ENCODE peak calls at places on chromosomes 7 and 10, in six cellular contexts. One of them, this sample, is unnamed.

GRCh38 chr10:61410353-61410752 is 42.8 kb downstream of the TMEM26 start:
- DNase-seq in HepG2: no peak
- DNase-seq in HCT116: no peak
- DNase-seq in K562: no peak
- DNase-seq in H1: no peak
- DNase-seq in GM12878: no peak
- DNase-seq in this sample: no peak

GRCh38 chr10:3102721-3103410 is 35.5 kb downstream of the PFKP start:
- DNase-seq in HepG2: peak
- DNase-seq in HCT116: no peak
- DNase-seq in K562: no peak
- DNase-seq in H1: no peak
- DNase-seq in GM12878: no peak
- DNase-seq in this sample: no peak

GRCh38 chr10:61836233-61836887 is 65.1 kb upstream of the ARID5B start:
- DNase-seq in HepG2: no peak
- DNase-seq in HCT116: no peak
- DNase-seq in K562: no peak
- DNase-seq in H1: no peak
- DNase-seq in GM12878: no peak
- DNase-seq in this sample: no peak

GRCh38 chr7:43647772-43648643 is 65.1 kb downstream of the STK17A start:
- DNase-seq in HepG2: peak
- DNase-seq in HCT116: peak
- DNase-seq in K562: no peak
- DNase-seq in H1: no peak
- DNase-seq in GM12878: peak
- DNase-seq in this sample: peak

GRCh38 chr10:110863956-110864355 is 7.8 kb upstream of the PDCD4 start:
- DNase-seq in HepG2: no peak
- DNase-seq in HCT116: no peak
- DNase-seq in K562: no peak
- DNase-seq in H1: no peak
- DNase-seq in GM12878: no peak
- DNase-seq in this sample: no peak

GRCh38 chr7:116441534-116441933 is 58.0 kb upstream of the CAV2 start:
- DNase-seq in HepG2: no peak
- DNase-seq in HCT116: no peak
- DNase-seq in K562: no peak
- DNase-seq in H1: no peak
- DNase-seq in GM12878: no peak
- DNase-seq in this sample: no peak

GRCh38 chr7:74604326-74605020 is 53.0 kb upstream of the GTF2I start:
- DNase-seq in HepG2: no peak
- DNase-seq in HCT116: no peak
- DNase-seq in K562: no peak
- DNase-seq in H1: no peak
- DNase-seq in GM12878: no peak
- DNase-seq in this sample: no peak

GRCh38 chr7:16739863-16740622 is 13.5 kb upstream of the TSPAN13 start:
- DNase-seq in HepG2: no peak
- DNase-seq in HCT116: peak
- DNase-seq in K562: peak
- DNase-seq in H1: no peak
- DNase-seq in GM12878: no peak
- DNase-seq in this sample: no peak

GRCh38 chr7:2812119-2812487 is 32.0 kb downstream of the GNA12 start:
- DNase-seq in HepG2: no peak
- DNase-seq in HCT116: no peak
- DNase-seq in K562: no peak
- DNase-seq in H1: no peak
- DNase-seq in GM12878: no peak
- DNase-seq in this sample: no peak

GRCh38 chr10:68106656-68107055 is 2.6 kb upstream of the MYPN start:
- DNase-seq in HepG2: no peak
- DNase-seq in HCT116: no peak
- DNase-seq in K562: no peak
- DNase-seq in H1: no peak
- DNase-seq in GM12878: no peak
- DNase-seq in this sample: no peak

GRCh38 chr10:89280501-89280900 is 21.3 kb upstream of the IFIT2 start:
- DNase-seq in HepG2: no peak
- DNase-seq in HCT116: no peak
- DNase-seq in K562: no peak
- DNase-seq in H1: no peak
- DNase-seq in GM12878: no peak
- DNase-seq in this sample: no peak

GRCh38 chr7:143284591-143285453 is at the start of gene TMEM139:
- DNase-seq in HepG2: peak
- DNase-seq in HCT116: no peak
- DNase-seq in K562: peak
- DNase-seq in H1: no peak
- DNase-seq in GM12878: no peak
- DNase-seq in this sample: peak

GRCh38 chr7:132655071-132655761 is 78.9 kb upstream of the PLXNA4 start:
- DNase-seq in HepG2: no peak
- DNase-seq in HCT116: no peak
- DNase-seq in K562: no peak
- DNase-seq in H1: no peak
- DNase-seq in GM12878: no peak
- DNase-seq in this sample: no peak

GRCh38 chr7:522071-522937 is 2.7 kb upstream of the PDGFA start:
- DNase-seq in HepG2: no peak
- DNase-seq in HCT116: no peak
- DNase-seq in K562: peak
- DNase-seq in H1: no peak
- DNase-seq in GM12878: peak
- DNase-seq in this sample: no peak

GRCh38 chr7:129262333-129262732 is 37.5 kb downstream of the AHCYL2 start:
- DNase-seq in HepG2: no peak
- DNase-seq in HCT116: no peak
- DNase-seq in K562: no peak
- DNase-seq in H1: no peak
- DNase-seq in GM12878: no peak
- DNase-seq in this sample: no peak

GRCh38 chr10:55500931-55501559 is 700.0 kb upstream of the PCDH15 start:
- DNase-seq in HepG2: peak
- DNase-seq in HCT116: no peak
- DNase-seq in K562: no peak
- DNase-seq in H1: peak
- DNase-seq in GM12878: no peak
- DNase-seq in this sample: peak

GRCh38 chr7:116438274-116438673 is 61.3 kb upstream of the CAV2 start:
- DNase-seq in HepG2: peak
- DNase-seq in HCT116: no peak
- DNase-seq in K562: no peak
- DNase-seq in H1: no peak
- DNase-seq in GM12878: no peak
- DNase-seq in this sample: no peak

GRCh38 chr10:128751284-128751683 is 625.1 kb upstream of the MKI67 start:
- DNase-seq in HepG2: no peak
- DNase-seq in HCT116: no peak
- DNase-seq in K562: no peak
- DNase-seq in H1: no peak
- DNase-seq in GM12878: no peak
- DNase-seq in this sample: no peak

GRCh38 chr7:97798036-97799019 is 66.4 kb downstream of the TAC1 start:
- DNase-seq in HepG2: no peak
- DNase-seq in HCT116: no peak
- DNase-seq in K562: no peak
- DNase-seq in H1: no peak
- DNase-seq in GM12878: no peak
- DNase-seq in this sample: no peak

GRCh38 chr7:67937717-67938191 is 941.1 kb downstream of the TYW1 start:
- DNase-seq in HepG2: no peak
- DNase-seq in HCT116: no peak
- DNase-seq in K562: no peak
- DNase-seq in H1: no peak
- DNase-seq in GM12878: no peak
- DNase-seq in this sample: no peak

GRCh38 chr7:118590107-118590506 is 365.6 kb downstream of the ANKRD7 start:
- DNase-seq in HepG2: no peak
- DNase-seq in HCT116: peak
- DNase-seq in K562: no peak
- DNase-seq in H1: no peak
- DNase-seq in GM12878: no peak
- DNase-seq in this sample: no peak

GRCh38 chr7:129454249-129454551 is 20.0 kb downstream of the STRIP2 start:
- DNase-seq in HepG2: no peak
- DNase-seq in HCT116: no peak
- DNase-seq in K562: no peak
- DNase-seq in H1: no peak
- DNase-seq in GM12878: no peak
- DNase-seq in this sample: no peak

GRCh38 chr10:119103241-119103640 is 672 bp upstream of the DENND10 start:
- DNase-seq in HepG2: no peak
- DNase-seq in HCT116: no peak
- DNase-seq in K562: no peak
- DNase-seq in H1: no peak
- DNase-seq in GM12878: no peak
- DNase-seq in this sample: no peak

GRCh38 chr10:120371856-120372255 is 85.2 kb upstream of the PLPP4 start:
- DNase-seq in HepG2: no peak
- DNase-seq in HCT116: no peak
- DNase-seq in K562: no peak
- DNase-seq in H1: no peak
- DNase-seq in GM12878: no peak
- DNase-seq in this sample: no peak

GRCh38 chr10:45461034-45461433 is 87.0 kb downstream of the ALOX5 start:
- DNase-seq in HepG2: no peak
- DNase-seq in HCT116: no peak
- DNase-seq in K562: no peak
- DNase-seq in H1: no peak
- DNase-seq in GM12878: peak
- DNase-seq in this sample: no peak
- H3K9ac ChIP-seq in HepG2: no peak
- H3K9ac ChIP-seq in HCT116: no peak
- H3K9ac ChIP-seq in K562: no peak
- H3K9ac ChIP-seq in H1: no peak
- H3K9ac ChIP-seq in GM12878: peak
- H3K9ac ChIP-seq in this sample: no peak

DNA sequence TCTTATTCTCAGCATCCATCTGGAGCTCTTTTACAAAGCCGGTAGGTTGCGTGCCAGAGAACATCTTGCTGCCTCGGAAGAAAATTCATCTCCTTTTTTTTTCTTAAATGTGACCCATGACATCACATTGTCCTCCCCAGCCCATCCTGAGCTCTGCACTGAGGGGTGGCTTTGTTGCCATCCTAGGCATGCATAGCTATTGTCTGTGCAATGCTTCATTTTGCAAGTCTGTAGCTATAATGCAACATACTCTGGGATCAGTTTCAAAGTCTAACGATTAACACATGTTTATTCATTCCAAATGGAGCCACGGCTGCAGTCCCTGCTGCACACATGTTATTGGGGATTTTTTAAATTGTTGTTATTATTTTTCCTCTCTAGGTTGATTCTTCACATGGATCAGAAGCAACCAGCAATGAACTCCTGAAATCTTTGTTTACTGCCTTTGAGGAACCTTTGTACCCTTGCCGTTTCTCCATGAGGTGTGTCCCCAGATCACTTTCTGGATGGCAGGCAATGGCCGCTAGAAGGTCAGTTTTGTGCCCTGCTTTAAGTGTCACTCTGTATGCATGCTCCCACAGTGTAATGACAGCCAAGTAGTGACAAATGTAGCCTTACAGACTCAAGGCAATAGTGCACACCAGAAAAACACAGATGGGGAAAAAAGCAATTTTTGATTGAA is 47.6 kb upstream of the NRP1 start:
- DNase-seq in HepG2: peak
- DNase-seq in HCT116: no peak
- DNase-seq in K562: no peak
- DNase-seq in H1: no peak
- DNase-seq in GM12878: no peak
- DNase-seq in this sample: peak
- TF ChIP-seq JUND in HepG2: no peak
- TF ChIP-seq JUND in HCT116: no peak
- TF ChIP-seq JUND in K562: no peak
- TF ChIP-seq JUND in H1: no peak
- TF ChIP-seq JUND in GM12878: no peak
- TF ChIP-seq JUND in this sample: peak

GRCh38 chr10:28220811-28221210 is 82.1 kb downstream of the MPP7 start:
- DNase-seq in HepG2: no peak
- DNase-seq in HCT116: no peak
- DNase-seq in K562: no peak
- DNase-seq in H1: no peak
- DNase-seq in GM12878: no peak
- DNase-seq in this sample: no peak
- H3K9ac ChIP-seq in HepG2: no peak
- H3K9ac ChIP-seq in HCT116: peak
- H3K9ac ChIP-seq in K562: no peak
- H3K9ac ChIP-seq in H1: no peak
- H3K9ac ChIP-seq in GM12878: no peak
- H3K9ac ChIP-seq in this sample: no peak

DNA sequence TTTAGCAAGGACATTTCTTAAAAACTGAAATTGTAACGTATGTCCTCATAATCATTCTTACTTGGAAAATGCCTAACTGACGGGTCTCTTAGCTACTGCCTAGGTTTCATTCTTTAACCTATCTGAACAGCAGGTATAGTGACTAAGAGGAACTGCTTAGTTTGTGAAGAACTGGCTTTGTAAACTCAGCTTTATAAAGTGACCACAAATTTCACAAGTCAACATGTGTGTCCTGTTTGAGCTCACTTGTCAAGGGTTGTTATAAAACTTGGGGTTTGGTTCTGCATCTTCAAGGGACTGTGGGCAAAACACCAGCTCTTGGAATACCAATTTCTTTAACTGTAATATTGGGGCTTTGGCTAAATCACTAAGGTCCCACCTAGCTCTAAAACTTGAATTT is 32.2 kb downstream of the MRPS33 start:
- DNase-seq in HepG2: no peak
- DNase-seq in HCT116: no peak
- DNase-seq in K562: no peak
- DNase-seq in H1: no peak
- DNase-seq in GM12878: no peak
- DNase-seq in this sample: no peak
- TF ChIP-seq JUND in HepG2: no peak
- TF ChIP-seq JUND in HCT116: no peak
- TF ChIP-seq JUND in K562: no peak
- TF ChIP-seq JUND in H1: no peak
- TF ChIP-seq JUND in GM12878: no peak
- TF ChIP-seq JUND in this sample: no peak

This sample was measured in SK-N-SH.